ENCODE peak calls at places on chromosomes 2 and 18, in five cellular contexts. One of them, this sample, is unnamed.

GRCh38 chr2:186927867-186928191 is 78.9 kb upstream of the ZSWIM2 start:
- DNase-seq in AG09319: no peak
- DNase-seq in neural crest cell: no peak
- DNase-seq in progenitor cell of endocrine pancreas: no peak
- DNase-seq in B cell: no peak
- DNase-seq in this sample: no peak

GRCh38 chr2:85012855-85013254 is 41.9 kb downstream of the KCMF1 start:
- DNase-seq in neural crest cell: no peak
- DNase-seq in AG09319: no peak
- DNase-seq in progenitor cell of endocrine pancreas: no peak
- DNase-seq in B cell: no peak
- DNase-seq in this sample: no peak

GRCh38 chr2:120547662-120548061 is 188.0 kb upstream of the GLI2 start:
- DNase-seq in AG09319: no peak
- DNase-seq in neural crest cell: no peak
- DNase-seq in B cell: no peak
- DNase-seq in progenitor cell of endocrine pancreas: no peak
- DNase-seq in this sample: no peak

GRCh38 chr2:60550151-60550983 is 3.1 kb downstream of the BCL11A start:
- DNase-seq in B cell: peak
- DNase-seq in progenitor cell of endocrine pancreas: peak
- DNase-seq in neural crest cell: peak
- DNase-seq in AG09319: peak
- DNase-seq in this sample: peak

GRCh38 chr18:57433492-57434176 is 1.5 kb upstream of the ONECUT2 start:
- DNase-seq in progenitor cell of endocrine pancreas: no peak
- DNase-seq in AG09319: no peak
- DNase-seq in B cell: no peak
- DNase-seq in neural crest cell: peak
- DNase-seq in this sample: peak

GRCh38 chr2:176527141-176527901 is 258.1 kb downstream of the MTX2 start:
- DNase-seq in B cell: no peak
- DNase-seq in neural crest cell: no peak
- DNase-seq in AG09319: peak
- DNase-seq in progenitor cell of endocrine pancreas: no peak
- DNase-seq in this sample: no peak

GRCh38 chr18:8754995-8755955 is 49.9 kb downstream of the MTCL1 start:
- DNase-seq in progenitor cell of endocrine pancreas: no peak
- DNase-seq in AG09319: no peak
- DNase-seq in B cell: peak
- DNase-seq in neural crest cell: no peak
- DNase-seq in this sample: peak

GRCh38 chr2:88307817-88308216 is 137.7 kb downstream of the THNSL2 start:
- DNase-seq in B cell: no peak
- DNase-seq in AG09319: no peak
- DNase-seq in neural crest cell: no peak
- DNase-seq in progenitor cell of endocrine pancreas: no peak
- DNase-seq in this sample: peak

GRCh38 chr18:10072659-10073309 is 159.0 kb downstream of the VAPA start:
- DNase-seq in progenitor cell of endocrine pancreas: no peak
- DNase-seq in neural crest cell: no peak
- DNase-seq in AG09319: no peak
- DNase-seq in B cell: no peak
- DNase-seq in this sample: no peak

GRCh38 chr2:9753276-9753600 is 90.0 kb upstream of the TAF1B start:
- DNase-seq in progenitor cell of endocrine pancreas: no peak
- DNase-seq in B cell: no peak
- DNase-seq in AG09319: peak
- DNase-seq in neural crest cell: no peak
- DNase-seq in this sample: peak

GRCh38 chr2:239882335-239882734 is 142.8 kb downstream of the NDUFA10 start:
- DNase-seq in neural crest cell: peak
- DNase-seq in B cell: no peak
- DNase-seq in progenitor cell of endocrine pancreas: peak
- DNase-seq in AG09319: no peak
- DNase-seq in this sample: peak

GRCh38 chr18:61203151-61203550 is 130.1 kb upstream of the CDH20 start:
- DNase-seq in neural crest cell: no peak
- DNase-seq in B cell: no peak
- DNase-seq in AG09319: no peak
- DNase-seq in progenitor cell of endocrine pancreas: no peak
- DNase-seq in this sample: no peak

GRCh38 chr18:8615397-8616025 is 6.3 kb downstream of the RAB12 start:
- DNase-seq in B cell: no peak
- DNase-seq in neural crest cell: no peak
- DNase-seq in AG09319: peak
- DNase-seq in progenitor cell of endocrine pancreas: no peak
- DNase-seq in this sample: no peak

GRCh38 chr2:120907822-120908221 is 172.2 kb downstream of the GLI2 start:
- DNase-seq in B cell: no peak
- DNase-seq in neural crest cell: no peak
- DNase-seq in AG09319: no peak
- DNase-seq in progenitor cell of endocrine pancreas: no peak
- DNase-seq in this sample: no peak

GRCh38 chr2:11023326-11024009 is 111.7 kb downstream of the KCNF1 start:
- DNase-seq in AG09319: no peak
- DNase-seq in B cell: no peak
- DNase-seq in neural crest cell: no peak
- DNase-seq in progenitor cell of endocrine pancreas: no peak
- DNase-seq in this sample: no peak

GRCh38 chr2:11024687-11025086 is 113.0 kb downstream of the KCNF1 start:
- DNase-seq in B cell: no peak
- DNase-seq in AG09319: no peak
- DNase-seq in progenitor cell of endocrine pancreas: no peak
- DNase-seq in neural crest cell: no peak
- DNase-seq in this sample: no peak

GRCh38 chr2:11022064-11022463 is 110.3 kb downstream of the KCNF1 start:
- DNase-seq in neural crest cell: no peak
- DNase-seq in AG09319: no peak
- DNase-seq in B cell: no peak
- DNase-seq in progenitor cell of endocrine pancreas: no peak
- DNase-seq in this sample: no peak

GRCh38 chr2:11024010-11024615 is 112.4 kb downstream of the KCNF1 start:
- DNase-seq in B cell: no peak
- DNase-seq in AG09319: peak
- DNase-seq in progenitor cell of endocrine pancreas: no peak
- DNase-seq in neural crest cell: no peak
- DNase-seq in this sample: no peak

DNA sequence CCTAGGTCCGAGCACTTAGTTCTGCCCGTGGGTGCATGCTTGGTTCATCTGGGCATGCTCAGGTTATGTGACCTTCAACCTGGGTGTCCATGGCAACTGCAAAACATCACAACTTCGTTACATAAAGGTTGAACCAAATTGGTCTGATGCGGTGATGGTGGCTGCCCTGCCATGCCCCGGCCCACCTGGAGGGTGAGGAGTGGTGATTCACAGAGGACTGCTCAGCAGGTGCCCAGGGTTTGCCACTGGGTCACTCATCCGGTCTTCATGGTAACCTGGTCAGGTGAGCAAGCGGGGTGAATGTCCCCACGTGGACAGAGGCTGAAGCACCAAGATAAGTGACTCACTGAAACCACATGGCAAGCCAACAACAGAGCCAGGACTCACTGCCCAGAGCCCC is 111.1 kb downstream of the KCNF1 start:
- DNase-seq in B cell: no peak
- DNase-seq in progenitor cell of endocrine pancreas: no peak
- DNase-seq in neural crest cell: no peak
- DNase-seq in AG09319: no peak
- DNase-seq in this sample: no peak
- TF ChIP-seq CTCF in B cell: no peak
- TF ChIP-seq CTCF in progenitor cell of endocrine pancreas: no peak
- TF ChIP-seq CTCF in neural crest cell: no peak
- TF ChIP-seq CTCF in AG09319: no peak
- TF ChIP-seq CTCF in this sample: no peak

GRCh38 chr2:13923823-13924222 is 708.7 kb upstream of the LRATD1 start:
- DNase-seq in B cell: no peak
- DNase-seq in progenitor cell of endocrine pancreas: no peak
- DNase-seq in neural crest cell: no peak
- DNase-seq in AG09319: no peak
- DNase-seq in this sample: no peak
- TF ChIP-seq CTCF in B cell: no peak
- TF ChIP-seq CTCF in progenitor cell of endocrine pancreas: no peak
- TF ChIP-seq CTCF in neural crest cell: no peak
- TF ChIP-seq CTCF in AG09319: no peak
- TF ChIP-seq CTCF in this sample: no peak

GRCh38 chr2:189834059-189834458 is 49.8 kb downstream of the PMS1 start:
- DNase-seq in B cell: no peak
- DNase-seq in AG09319: no peak
- DNase-seq in progenitor cell of endocrine pancreas: no peak
- DNase-seq in neural crest cell: no peak
- DNase-seq in this sample: no peak
- TF ChIP-seq CTCF in B cell: no peak
- TF ChIP-seq CTCF in AG09319: no peak
- TF ChIP-seq CTCF in progenitor cell of endocrine pancreas: no peak
- TF ChIP-seq CTCF in neural crest cell: no peak
- TF ChIP-seq CTCF in this sample: no peak

DNA sequence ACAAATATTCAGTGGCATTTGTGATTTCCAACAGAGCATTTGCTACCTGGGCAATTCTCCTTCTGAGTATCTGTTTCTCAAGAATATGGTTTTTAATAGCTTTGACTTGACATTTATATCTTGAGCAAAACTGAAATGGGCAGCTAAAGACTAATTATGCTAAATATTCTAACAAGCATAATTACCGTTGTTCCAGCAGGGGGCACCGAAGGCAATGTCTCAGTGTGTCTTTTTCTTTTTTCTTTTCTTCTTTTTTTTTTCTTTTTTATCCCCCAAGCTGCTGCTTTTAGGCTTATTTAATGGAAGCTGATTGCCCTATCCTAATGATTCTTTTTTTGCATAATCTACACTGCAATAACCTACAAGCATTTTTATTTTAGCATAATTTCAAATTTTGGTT is 138.9 kb upstream of the NABP1 start:
- DNase-seq in progenitor cell of endocrine pancreas: no peak
- DNase-seq in B cell: no peak
- DNase-seq in neural crest cell: peak
- DNase-seq in AG09319: no peak
- DNase-seq in this sample: no peak
- TF ChIP-seq CTCF in progenitor cell of endocrine pancreas: peak
- TF ChIP-seq CTCF in B cell: peak
- TF ChIP-seq CTCF in neural crest cell: peak
- TF ChIP-seq CTCF in AG09319: peak
- TF ChIP-seq CTCF in this sample: peak

GRCh38 chr2:75954761-75955160 is 244.0 kb upstream of the GCFC2 start:
- DNase-seq in neural crest cell: no peak
- DNase-seq in AG09319: no peak
- DNase-seq in progenitor cell of endocrine pancreas: no peak
- DNase-seq in B cell: no peak
- DNase-seq in this sample: no peak

GRCh38 chr2:75964646-75965045 is 253.9 kb upstream of the GCFC2 start:
- DNase-seq in AG09319: no peak
- DNase-seq in B cell: no peak
- DNase-seq in neural crest cell: no peak
- DNase-seq in progenitor cell of endocrine pancreas: no peak
- DNase-seq in this sample: no peak

GRCh38 chr2:75959724-75960123 is 249.0 kb upstream of the GCFC2 start:
- DNase-seq in neural crest cell: no peak
- DNase-seq in progenitor cell of endocrine pancreas: no peak
- DNase-seq in B cell: no peak
- DNase-seq in AG09319: no peak
- DNase-seq in this sample: no peak

DNA sequence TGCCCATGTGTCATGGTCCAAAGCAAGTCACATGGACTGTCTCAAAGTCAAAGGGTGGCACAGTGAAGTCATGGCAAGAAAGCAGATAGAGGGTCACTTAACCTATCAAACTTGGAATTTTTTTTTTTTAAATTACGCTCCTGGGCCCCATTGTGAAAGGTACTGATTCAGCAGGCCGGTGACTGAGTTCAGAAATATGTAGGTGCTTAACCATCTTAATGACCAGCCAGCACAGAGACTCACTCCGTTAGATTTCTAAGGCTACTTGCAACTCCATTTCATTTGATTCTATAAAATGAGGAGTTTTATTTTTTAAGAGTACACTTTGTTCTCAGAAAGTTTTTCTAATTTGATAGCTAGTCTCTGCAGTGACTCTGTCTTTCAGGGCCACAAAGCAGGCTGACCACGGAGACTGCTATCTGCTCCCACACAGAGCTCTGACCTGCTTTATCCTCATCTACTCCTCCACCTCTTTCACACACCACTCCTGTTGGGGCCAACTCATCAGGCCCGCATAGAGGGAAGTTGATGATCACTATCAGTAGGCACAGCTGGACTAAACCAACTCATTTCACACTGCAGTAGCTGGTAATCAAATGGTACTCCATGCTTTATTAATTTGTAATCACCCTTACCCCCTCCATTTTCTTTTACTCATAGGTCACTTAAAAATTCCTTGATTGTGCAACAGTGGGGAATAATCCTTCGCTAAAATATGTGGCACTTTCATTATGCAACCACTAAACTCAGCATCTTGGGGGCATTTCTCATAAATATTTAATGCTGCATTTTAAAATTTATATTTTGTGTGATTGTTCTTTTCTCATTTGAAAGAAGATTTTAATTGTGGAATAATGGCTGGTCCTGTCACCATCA is 249.7 kb upstream of the GCFC2 start:
- DNase-seq in neural crest cell: no peak
- DNase-seq in B cell: no peak
- DNase-seq in AG09319: no peak
- DNase-seq in progenitor cell of endocrine pancreas: no peak
- DNase-seq in this sample: no peak
- TF ChIP-seq CTCF in neural crest cell: no peak
- TF ChIP-seq CTCF in B cell: no peak
- TF ChIP-seq CTCF in AG09319: no peak
- TF ChIP-seq CTCF in progenitor cell of endocrine pancreas: no peak
- TF ChIP-seq CTCF in this sample: no peak

GRCh38 chr18:48002933-48003365 is 72.5 kb upstream of the SMAD2 start:
- DNase-seq in AG09319: no peak
- DNase-seq in progenitor cell of endocrine pancreas: no peak
- DNase-seq in neural crest cell: no peak
- DNase-seq in B cell: no peak
- DNase-seq in this sample: no peak
- TF ChIP-seq CTCF in AG09319: no peak
- TF ChIP-seq CTCF in progenitor cell of endocrine pancreas: no peak
- TF ChIP-seq CTCF in neural crest cell: no peak
- TF ChIP-seq CTCF in B cell: no peak
- TF ChIP-seq CTCF in this sample: no peak

GRCh38 chr2:126905991-126906390 is 7.3 kb downstream of the TEX51 start:
- DNase-seq in AG09319: no peak
- DNase-seq in neural crest cell: no peak
- DNase-seq in B cell: no peak
- DNase-seq in progenitor cell of endocrine pancreas: no peak
- DNase-seq in this sample: no peak
- TF ChIP-seq CTCF in AG09319: no peak
- TF ChIP-seq CTCF in neural crest cell: no peak
- TF ChIP-seq CTCF in B cell: no peak
- TF ChIP-seq CTCF in progenitor cell of endocrine pancreas: no peak
- TF ChIP-seq CTCF in this sample: no peak